ENCODE peak calls at places on chromosomes 1 and 21, in five cellular contexts. E is trophoblast cell; X is spleen; A is CD8-positive, alpha-beta memory T cell; J is neuronal stem cell. P is an unnamed sample.

GRCh38 chr1:53378061-53378460 is 50.2 kb upstream of the LRP8 start:
- DNase-seq in E (no peak), X (peak; percentile 59), A (no peak), J (no peak), P (no peak)

GRCh38 chr1:155125946-155126493 is 1.7 kb upstream of the EFNA1 start:
- DNase-seq in E (peak; percentile 95), X (peak; percentile 72), A (no peak), J (peak; percentile 32), P (no peak)

GRCh38 chr1:66436378-66437135 is 97.4 kb upstream of the SGIP1 start:
- DNase-seq in E (peak; percentile 79), X (no peak), A (peak; percentile 50), J (no peak), P (no peak)

GRCh38 chr1:9346566-9346965 is 53.9 kb downstream of the SPSB1 start:
- DNase-seq in E (no peak), X (no peak), A (no peak), J (no peak), P (no peak)

GRCh38 chr1:211259596-211260126 is 495 bp downstream of the RCOR3 start:
- DNase-seq in E (no peak), X (no peak), A (peak; percentile 76), J (no peak), P (no peak)

GRCh38 chr1:246631426-246631825 is 65.2 kb downstream of the CNST start:
- DNase-seq in E (no peak), X (no peak), A (no peak), J (no peak), P (no peak)

GRCh38 chr1:173823776-173824314 is 628 bp upstream of the DARS2 start:
- DNase-seq in E (peak; percentile 36), X (no peak), A (no peak), J (peak; percentile 1), P (no peak)

GRCh38 chr1:107140703-107141490 is at the start of gene NTNG1:
- DNase-seq in E (no peak), X (peak; percentile 70), A (no peak), J (peak; percentile 15), P (no peak)

GRCh38 chr1:15696956-15697521 is 12.9 kb downstream of the PLEKHM2 start:
- DNase-seq in E (no peak), X (peak; percentile 81), A (no peak), J (no peak), P (no peak)

GRCh38 chr1:206570529-206570928 is 41.7 kb downstream of the EIF2D start:
- DNase-seq in E (no peak), X (no peak), A (no peak), J (no peak), P (no peak)

GRCh38 chr1:218304281-218305039 is 19.4 kb downstream of the RRP15 start:
- DNase-seq in E (no peak), X (no peak), A (no peak), J (no peak), P (no peak)

GRCh38 chr1:28370220-28371010 is 875 bp downstream of the PHACTR4 start:
- DNase-seq in E (peak; percentile 10), X (peak; percentile 36), A (no peak), J (no peak), P (no peak)

GRCh38 chr21:44018127-44018526 is 6.0 kb downstream of the TRAPPC10 start:
- DNase-seq in E (no peak), X (no peak), A (no peak), J (no peak), P (no peak)

GRCh38 chr21:44017601-44018000 is 5.5 kb downstream of the TRAPPC10 start:
- DNase-seq in E (no peak), X (no peak), A (no peak), J (no peak), P (no peak)

GRCh38 chr21:44019568-44019958 is 7.5 kb downstream of the TRAPPC10 start:
- DNase-seq in E (no peak), X (no peak), A (no peak), J (no peak), P (no peak)

GRCh38 chr21:44020551-44020950 is 8.4 kb downstream of the TRAPPC10 start:
- DNase-seq in E (no peak), X (no peak), A (no peak), J (no peak), P (no peak)

GRCh38 chr21:44018813-44019567 is 6.9 kb downstream of the TRAPPC10 start:
- DNase-seq in E (no peak), X (no peak), A (no peak), J (no peak), P (no peak)
- H3K4me1 ChIP-seq in E (no peaks in the 10 kb centered on the region), X (peaks cover 63% of the 10 kb centered on the region), A (peaks cover 85% of the 10 kb centered on the region), J (peaks cover 3% of the 10 kb centered on the region), P (peaks cover 11% of the 10 kb centered on the region)

DNA sequence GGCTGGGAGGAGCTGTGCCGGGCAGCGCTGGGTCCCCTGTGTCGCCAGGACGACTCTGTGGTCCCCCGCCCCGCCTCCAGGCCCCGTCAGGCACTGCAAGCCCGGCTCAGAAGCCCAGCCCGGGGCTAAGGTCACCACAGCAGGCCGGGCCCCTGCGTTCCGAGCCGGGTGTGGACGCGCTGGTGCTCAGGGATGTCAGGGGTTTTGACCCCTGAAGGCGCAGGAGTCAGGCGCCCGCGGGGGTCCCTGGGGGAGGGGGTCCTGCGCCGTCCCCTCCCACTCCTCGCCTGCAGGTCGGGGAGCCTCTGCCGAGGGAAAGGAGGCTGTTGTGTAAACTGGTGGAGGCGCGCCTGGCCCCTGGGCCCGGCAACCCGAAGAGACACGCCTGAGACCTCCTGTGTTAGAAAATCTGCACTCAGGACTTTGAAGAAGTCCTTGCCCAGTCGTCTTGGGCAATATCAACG is 23.7 kb upstream of the TMEM54 start:
- DNase-seq in E (no peak), X (no peak), A (no peak), J (peak; percentile 40), P (no peak)
- H3K4me3 ChIP-seq in E (no peak overlapping the region), X (no peak overlapping the region), A (no peak overlapping the region), J (peak overlapping the region; percentile 38), P (no peak overlapping the region)

DNA sequence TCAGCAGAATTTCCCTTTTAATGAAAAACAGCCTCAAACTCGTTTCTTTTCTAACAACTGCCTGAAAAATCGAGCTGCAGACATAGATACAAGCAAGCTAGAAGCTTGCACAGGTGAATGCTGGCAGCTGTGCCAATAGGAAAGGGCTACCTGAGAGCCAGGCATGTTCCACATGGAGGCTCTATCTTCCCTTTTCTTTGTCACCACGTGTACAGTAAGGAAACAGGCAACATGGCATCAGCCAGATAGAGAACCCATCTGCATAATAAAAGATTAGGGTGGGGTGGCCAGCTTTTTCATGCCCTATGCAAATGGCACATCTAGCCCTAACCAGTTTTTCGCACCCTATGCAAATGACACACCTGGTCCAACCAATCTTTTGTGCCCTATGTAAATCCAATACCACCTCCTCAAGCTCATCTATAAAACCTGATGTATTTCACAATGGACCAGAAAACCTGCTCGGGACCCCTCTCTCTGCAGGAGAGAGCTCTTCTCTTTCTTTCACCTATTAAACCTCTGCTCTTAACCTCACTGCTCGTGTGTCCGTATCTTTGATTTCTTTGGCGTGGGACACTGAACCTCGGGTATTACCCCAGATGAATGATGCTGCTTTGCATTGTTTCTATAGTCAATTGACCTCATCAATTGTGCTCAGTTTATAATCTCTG is 94.0 kb downstream of the SLC30A10 start:
- DNase-seq in E (no peak), X (no peak), A (no peak), J (no peak), P (no peak)
- H3K27me3 ChIP-seq in E (no peaks in the 10 kb centered on the region), X (peaks cover 9% of the 10 kb centered on the region), A (no peaks in the 10 kb centered on the region), J (peaks cover 4% of the 10 kb centered on the region), P (no peaks in the 10 kb centered on the region)

DNA sequence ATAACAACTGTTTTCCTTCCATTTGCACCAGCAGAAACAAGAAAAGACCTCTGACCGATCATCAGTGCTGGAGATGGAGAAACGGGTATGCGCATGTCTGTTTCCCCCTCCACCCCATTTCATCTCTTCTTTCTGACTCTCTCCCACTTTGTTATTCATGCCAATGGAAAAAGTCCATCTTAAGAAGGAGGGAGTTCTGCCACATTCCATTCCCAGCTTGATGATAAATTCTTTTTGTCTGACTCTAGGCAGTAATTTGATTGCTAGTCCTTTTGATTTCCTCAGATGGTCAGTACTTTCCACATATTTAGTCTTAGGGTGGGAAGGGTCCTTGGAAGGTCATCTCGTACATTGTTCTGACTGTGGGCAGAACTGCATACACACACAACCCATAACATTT is 142.5 kb downstream of the SYT2 start:
- DNase-seq in E (no peak), X (no peak), A (no peak), J (no peak), P (no peak)
- H3K4me1 ChIP-seq in E (peaks cover 7% of the 10 kb centered on the region), X (peaks cover 31% of the 10 kb centered on the region), A (no peaks in the 10 kb centered on the region), J (peaks cover 1% of the 10 kb centered on the region), P (peaks cover 91% of the 10 kb centered on the region)

P was measured in ascending aorta.